ENCODE peak calls at places on chromosome 11, in ten cellular contexts. E is NCI-H187 treated with DMSO at 0.1 percent for 48 hours; A is stimulated activated CD8-positive, alpha-beta memory T cell treated with anti-CD3 and anti-CD28 coated beads, Interleukin-15, amount 100 ng/mL, for 24 hours; O is cerebellar nuclear complex; B is H7; R is activated T-helper 1 cell treated with anti-CD3 and anti-CD28 coated beads, Interleukin-12 subunit alpha, Interleukin-12 subunit beta, Interleukin-2, Interleukin-4 antibody, amounts not matched to agents 30 ng/mL and 10 ng/mL and 1 ng/mL, durations not matched to agents 14 hours and 24 hours and 36 hours; D is neuronal stem cell; U is T follicular helper cell; X is Caki2; Z is fibroblast of the aortic adventitia. N is an unnamed sample.

GRCh38 chr11:107331728-107332127 is 125.9 kb downstream of the CWF19L2 start:
- DNase-seq in O (no peak), U (no peak), B (no peak), E (no peak), Z (no peak), A (no peak), D (no peak), X (no peak), R (no peak), N (no peak)

GRCh38 chr11:6556139-6556949 is 47.1 kb downstream of the RRP8 start:
- DNase-seq in A (no peak), B (peak), U (no peak), R (no peak), D (no peak), X (no peak), O (no peak), E (no peak), Z (no peak), N (no peak)

GRCh38 chr11:67409781-67410368 is 5.6 kb upstream of the CARNS1 start:
- DNase-seq in D (no peak), X (no peak), O (no peak), R (no peak), A (no peak), E (no peak), Z (no peak), B (peak), U (no peak), N (no peak)

GRCh38 chr11:83249972-83250593 is 36.1 kb downstream of the CCDC90B start:
- DNase-seq in A (no peak), R (no peak), U (no peak), D (no peak), X (no peak), O (no peak), Z (peak), E (no peak), B (peak), N (no peak)

GRCh38 chr11:118002010-118002540 is 15.9 kb downstream of the IL10RA start:
- DNase-seq in E (no peak), O (no peak), R (peak), U (no peak), B (no peak), D (no peak), X (no peak), Z (no peak), A (no peak), N (peak)

GRCh38 chr11:120985718-120986569 is 38.0 kb upstream of the TBCEL start:
- DNase-seq in U (peak), A (no peak), B (peak), E (no peak), Z (peak), R (peak), O (no peak), X (peak), D (peak), N (peak)

GRCh38 chr11:44781697-44782096 is 54.9 kb downstream of the TSPAN18 start:
- DNase-seq in E (no peak), U (no peak), O (no peak), D (no peak), Z (no peak), X (no peak), B (no peak), R (no peak), A (no peak), N (no peak)

GRCh38 chr11:73141309-73142127 is 600 bp downstream of the FCHSD2 start:
- DNase-seq in R (peak), X (peak), A (peak), E (no peak), U (peak), O (no peak), Z (peak), D (peak), B (peak), N (peak)

GRCh38 chr11:126748097-126748756 is 252.3 kb downstream of the KIRREL3 start:
- DNase-seq in E (peak), D (no peak), O (no peak), R (no peak), X (no peak), A (no peak), Z (no peak), B (no peak), U (no peak), N (no peak)

GRCh38 chr11:130710442-130711101 is 205.7 kb downstream of the SNX19 start:
- DNase-seq in E (no peak), B (no peak), A (no peak), Z (no peak), U (no peak), O (no peak), D (no peak), X (no peak), R (no peak), N (no peak)

GRCh38 chr11:62125881-62126280 is 2.1 kb downstream of the INCENP start:
- DNase-seq in Z (no peak), D (no peak), X (no peak), U (no peak), O (no peak), R (no peak), B (peak), A (no peak), E (no peak), N (no peak)

GRCh38 chr11:1194977-1195689 is 27.7 kb upstream of the MUC5B start:
- DNase-seq in R (no peak), U (no peak), Z (no peak), E (no peak), X (no peak), B (peak), A (no peak), O (no peak), D (no peak), N (no peak)

GRCh38 chr11:86888164-86888977 is 66.8 kb downstream of the FZD4 start:
- DNase-seq in D (no peak), O (no peak), A (no peak), Z (peak), U (no peak), X (no peak), E (no peak), R (no peak), B (no peak), N (no peak)

GRCh38 chr11:23138761-23139160 is 278.5 kb upstream of the CCDC179 start:
- DNase-seq in B (no peak), Z (no peak), X (no peak), O (no peak), R (no peak), E (no peak), U (no peak), A (no peak), D (no peak), N (no peak)

GRCh38 chr11:61279934-61280656 is 15.0 kb downstream of the VWCE start:
- DNase-seq in X (no peak), E (no peak), A (no peak), Z (peak), R (no peak), U (no peak), O (no peak), B (peak), D (no peak), N (no peak)

GRCh38 chr11:55707029-55707428 is 45.0 kb downstream of the OR4C6 start:
- DNase-seq in B (peak), R (no peak), D (no peak), O (no peak), X (peak), A (no peak), Z (peak), E (no peak), U (no peak), N (no peak)

GRCh38 chr11:112612283-112612849 is 348.9 kb upstream of the NCAM1 start:
- DNase-seq in E (no peak), B (peak), D (no peak), U (no peak), A (no peak), R (no peak), X (no peak), O (no peak), Z (no peak), N (no peak)

GRCh38 chr11:64146036-64146943 is 19.6 kb downstream of the MACROD1 start:
- DNase-seq in A (peak), Z (peak), O (no peak), U (peak), E (no peak), B (peak), R (peak), X (no peak), D (no peak), N (peak)

GRCh38 chr11:72519220-72519881 is 85.0 kb upstream of the CLPB start:
- DNase-seq in A (no peak), D (no peak), O (no peak), R (peak), B (no peak), E (no peak), Z (peak), U (no peak), X (no peak), N (no peak)

GRCh38 chr11:9802291-9802861 is 138.5 kb downstream of the SWAP70 start:
- DNase-seq in U (no peak), E (no peak), R (no peak), O (no peak), D (no peak), A (no peak), X (no peak), B (no peak), Z (peak), N (no peak)

GRCh38 chr11:114075891-114076441 is 16.5 kb downstream of the ZBTB16 start:
- DNase-seq in B (peak), D (peak), X (no peak), E (no peak), O (no peak), A (no peak), U (peak), R (no peak), Z (peak), N (peak)

GRCh38 chr11:39304586-39304985 is 2154.9 kb downstream of the LRRC4C start:
- DNase-seq in B (no peak), Z (no peak), O (no peak), D (no peak), R (no peak), E (no peak), X (no peak), U (no peak), A (no peak), N (no peak)